ENCODE peak calls at places on chromosomes 12 and 14, in eight cellular contexts. N is tibial artery; C is GM23248; V is effector memory CD4-positive, alpha-beta T cell; J is prostate gland; A is IMR-90; R is heart left ventricle; W is kidney. D is an unnamed sample. For H3K4me1, the result is how much of the 10 kb centered on the place peaks cover.

GRCh38 chr12:9340422-9341259 is 132.4 kb upstream of the PZP start:
- DNase-seq in W (no peak), A (peak), R (no peak), J (no peak), C (peak), V (no peak), N (no peak), D (peak)

GRCh38 chr12:108047130-108047550 is 81.9 kb upstream of the WSCD2 start:
- DNase-seq in N (no peak), C (peak), A (no peak), J (no peak), R (no peak), V (no peak), W (no peak), D (no peak)

GRCh38 chr12:16609140-16609539 is 3.2 kb upstream of the LMO3 start:
- DNase-seq in W (no peak), N (no peak), C (no peak), R (no peak), V (no peak), J (no peak), A (no peak), D (no peak)

GRCh38 chr14:68394719-68395117 is 398.1 kb downstream of the ZFP36L1 start:
- DNase-seq in R (peak), W (peak), N (no peak), C (no peak), V (no peak), A (no peak), J (no peak), D (no peak)

GRCh38 chr14:77988966-77989365 is 181.2 kb upstream of the NRXN3 start:
- DNase-seq in W (no peak), C (peak), R (peak), A (peak), J (no peak), N (peak), V (no peak), D (no peak)

GRCh38 chr12:51721281-51721940 is 127.1 kb downstream of the FIGNL2 start:
- DNase-seq in A (peak), N (peak), C (no peak), J (no peak), V (no peak), W (peak), R (peak), D (no peak)

GRCh38 chr12:57266681-57267080 is 15.7 kb upstream of the STAC3 start:
- DNase-seq in C (no peak), R (no peak), J (no peak), V (no peak), N (no peak), W (no peak), A (no peak), D (no peak)

GRCh38 chr12:104058796-104059195 is 5.5 kb upstream of the HCFC2 start:
- DNase-seq in R (no peak), N (no peak), W (no peak), V (no peak), J (no peak), A (no peak), C (no peak), D (peak)

GRCh38 chr12:13238204-13238603 is 41.7 kb downstream of the EMP1 start:
- DNase-seq in J (no peak), A (no peak), R (no peak), V (no peak), N (no peak), C (no peak), W (no peak), D (no peak)

GRCh38 chr12:21773263-21773741 is 1.2 kb downstream of the KCNJ8 start:
- DNase-seq in R (peak), N (peak), W (peak), A (peak), V (no peak), J (no peak), C (peak), D (no peak)

GRCh38 chr14:73426877-73427276 is 31.5 kb downstream of the NUMB start:
- DNase-seq in A (peak), W (no peak), R (no peak), N (no peak), C (peak), J (no peak), V (no peak), D (no peak)

GRCh38 chr12:25689996-25690501 is 137.0 kb upstream of the LMNTD1 start:
- DNase-seq in W (peak), J (peak), V (no peak), N (no peak), R (peak), C (peak), A (no peak), D (peak)

GRCh38 chr12:130335517-130336392 is 1.9 kb upstream of the PIWIL1 start:
- DNase-seq in A (peak), V (no peak), R (no peak), W (no peak), C (peak), J (peak), N (no peak), D (peak)

GRCh38 chr12:2284321-2284813 is 231.6 kb downstream of the CACNA1C start:
- DNase-seq in A (peak), W (no peak), N (peak), J (no peak), R (no peak), C (peak), V (no peak), D (no peak)

GRCh38 chr14:45790293-45790692 is 537.3 kb upstream of the MIS18BP1 start:
- DNase-seq in A (no peak), C (no peak), R (no peak), W (no peak), J (no peak), V (no peak), N (no peak), D (no peak)

GRCh38 chr14:45786266-45786665 is 533.3 kb upstream of the MIS18BP1 start:
- DNase-seq in V (no peak), A (no peak), C (no peak), W (no peak), R (no peak), J (no peak), N (no peak), D (peak)

GRCh38 chr14:45787167-45787566 is 534.2 kb upstream of the MIS18BP1 start:
- DNase-seq in N (no peak), A (no peak), C (no peak), R (no peak), W (no peak), V (no peak), J (no peak), D (no peak)

DNA sequence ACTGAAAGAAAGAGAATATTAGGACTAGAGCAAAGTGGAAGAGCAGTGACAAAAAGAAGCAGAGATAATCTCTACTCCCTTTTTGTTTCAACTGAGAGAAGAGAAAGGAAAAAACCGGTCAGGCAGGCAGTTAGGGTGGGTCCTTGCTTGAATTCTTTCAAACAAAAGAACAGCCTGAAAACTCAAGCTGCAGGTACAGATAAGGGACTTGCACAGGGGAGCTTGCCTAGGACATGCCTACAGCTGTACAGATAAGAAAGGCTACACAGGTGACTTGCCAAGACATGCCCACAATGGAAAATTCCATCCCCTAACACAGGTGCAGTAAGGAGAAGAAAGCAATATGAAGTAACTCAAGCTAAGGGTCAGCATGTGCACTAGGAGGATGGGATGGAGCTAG is 532.2 kb upstream of the MIS18BP1 start:
- DNase-seq in C (no peak), W (no peak), N (no peak), J (no peak), V (no peak), A (no peak), R (no peak), D (peak)
- H3K27ac ChIP-seq in C (no peak), W (no peak), N (no peak), J (no peak), V (no peak), A (no peak), R (no peak), D (peak)

GRCh38 chr12:6199531-6200265 is 502 bp upstream of the CD9 start:
- DNase-seq in W (peak), C (no peak), J (peak), A (no peak), R (peak), N (no peak), V (no peak), D (peak)

GRCh38 chr12:6199211-6199530 is 1.0 kb upstream of the CD9 start:
- DNase-seq in V (no peak), C (no peak), A (no peak), J (no peak), W (no peak), N (no peak), R (no peak), D (no peak)

GRCh38 chr12:6195665-6196535 is 4.3 kb upstream of the CD9 start:
- DNase-seq in C (peak), V (peak), R (peak), J (peak), A (peak), W (peak), N (peak), D (peak)

GRCh38 chr12:6198556-6198955 is 1.6 kb upstream of the CD9 start:
- DNase-seq in C (no peak), V (no peak), A (no peak), W (no peak), R (no peak), N (no peak), J (no peak), D (no peak)

GRCh38 chr12:6197996-6198395 is 2.2 kb upstream of the CD9 start:
- DNase-seq in W (no peak), A (no peak), R (no peak), C (no peak), J (peak), N (no peak), V (no peak), D (no peak)
- H3K4me1 ChIP-seq in W (under half), A (under half), R (under half), C (under half), J (under half), N (under half), V (under half), D (under half)

GRCh38 chr14:103388664-103389063 is 3.4 kb downstream of the MARK3 start:
- DNase-seq in V (no peak), A (no peak), R (no peak), J (no peak), W (no peak), C (no peak), N (no peak), D (no peak)
- H3K27ac ChIP-seq in V (no peak), A (no peak), R (no peak), J (no peak), W (no peak), C (no peak), N (no peak), D (no peak)

GRCh38 chr14:75249958-75250336 is 28.7 kb upstream of the FOS start:
- DNase-seq in V (no peak), R (no peak), A (no peak), J (no peak), W (no peak), N (no peak), C (no peak), D (no peak)
- H3K4me1 ChIP-seq in V (half or more), R (under half), A (under half), J (under half), W (under half), N (under half), C (under half), D (under half)

GRCh38 chr14:93717222-93717967 is 70.9 kb downstream of the PRIMA1 start:
- DNase-seq in W (no peak), A (no peak), N (no peak), R (no peak), C (no peak), V (no peak), J (no peak), D (no peak)

GRCh38 chr14:93716002-93716401 is 72.3 kb downstream of the PRIMA1 start:
- DNase-seq in A (no peak), V (no peak), W (no peak), N (no peak), R (no peak), J (no peak), C (no peak), D (no peak)

GRCh38 chr14:93717968-93718320 is 70.3 kb downstream of the PRIMA1 start:
- DNase-seq in C (no peak), J (no peak), R (no peak), W (no peak), V (no peak), A (no peak), N (no peak), D (no peak)

GRCh38 chr14:93715279-93715927 is 72.9 kb downstream of the PRIMA1 start:
- DNase-seq in R (no peak), A (no peak), N (no peak), W (peak), V (no peak), C (no peak), J (no peak), D (no peak)

GRCh38 chr14:93716410-93717221 is 71.7 kb downstream of the PRIMA1 start:
- DNase-seq in J (no peak), V (no peak), C (no peak), W (no peak), R (no peak), N (no peak), A (no peak), D (no peak)
- H3K27ac ChIP-seq in J (no peak), V (no peak), C (no peak), W (no peak), R (no peak), N (no peak), A (no peak), D (no peak)

D was measured in foreskin keratinocyte.